ENCODE peak calls at places on chromosomes 5 and 9, in five cellular contexts. S is sigmoid colon, D is K562, T is suprapubic skin, Y is stomach. M is an unnamed sample.

GRCh38 chr5:8997542-8998070 is 548.3 kb downstream of the SEMA5A start:
- DNase-seq in Y (no peak), D (no peak), S (no peak), T (no peak), M (no peak)

GRCh38 chr9:131889437-131890244 is 149.8 kb upstream of the RAPGEF1 start:
- DNase-seq in D (no peak), Y (peak), S (no peak), T (no peak), M (no peak)

GRCh38 chr9:82680179-82680935 is 382.6 kb downstream of the RASEF start:
- DNase-seq in S (no peak), Y (no peak), T (no peak), D (no peak), M (no peak)

GRCh38 chr9:132556701-132557100 is 25.7 kb upstream of the BARHL1 start:
- DNase-seq in T (no peak), S (no peak), Y (no peak), D (no peak), M (no peak)

GRCh38 chr5:34571380-34572041 is 84.6 kb upstream of the RAI14 start:
- DNase-seq in Y (no peak), T (no peak), S (no peak), D (no peak), M (no peak)

GRCh38 chr9:34554211-34555001 is 31.6 kb upstream of the ENHO start:
- DNase-seq in D (no peak), S (peak), T (no peak), Y (no peak), M (no peak)

GRCh38 chr9:114504341-114505186 is 709 bp downstream of the WHRN start:
- DNase-seq in S (peak), Y (peak), D (peak), T (peak), M (no peak)

GRCh38 chr9:98707158-98708102 is 1.3 kb downstream of the GABBR2 start:
- DNase-seq in D (peak), S (no peak), T (no peak), Y (peak), M (peak)

GRCh38 chr5:14250094-14250777 is 107.1 kb downstream of the TRIO start:
- DNase-seq in T (peak), D (peak), Y (no peak), S (peak), M (peak)

GRCh38 chr5:81091199-81091598 is 131.0 kb downstream of the RASGRF2 start:
- DNase-seq in S (no peak), Y (no peak), D (no peak), T (no peak), M (no peak)

GRCh38 chr5:80588858-80589540 is 18.9 kb upstream of the ANKRD34B start:
- DNase-seq in S (no peak), T (no peak), D (no peak), Y (no peak), M (no peak)

GRCh38 chr9:129840024-129840423 is 4.8 kb downstream of the USP20 start:
- DNase-seq in T (no peak), S (no peak), Y (no peak), D (no peak), M (no peak)

GRCh38 chr5:111589320-111589719 is 77.0 kb upstream of the STARD4 start:
- DNase-seq in D (no peak), S (no peak), T (no peak), Y (no peak), M (no peak)

GRCh38 chr5:178115136-178115834 is 2.0 kb downstream of the N4BP3 start:
- DNase-seq in D (no peak), T (no peak), Y (no peak), S (no peak), M (no peak)

GRCh38 chr5:61330341-61330878 is 1.6 kb upstream of the ZSWIM6 start:
- DNase-seq in S (peak), T (peak), D (peak), Y (no peak), M (peak)

GRCh38 chr5:68303754-68304420 is 88.3 kb downstream of the PIK3R1 start:
- DNase-seq in D (peak), T (no peak), S (no peak), Y (peak), M (peak)

GRCh38 chr5:53429706-53430105 is 50.7 kb upstream of the FST start:
- DNase-seq in T (no peak), D (peak), Y (no peak), S (no peak), M (no peak)

GRCh38 chr5:174729075-174729680 is 4.8 kb downstream of the MSX2 start:
- DNase-seq in T (no peak), D (no peak), Y (no peak), S (no peak), M (no peak)

GRCh38 chr9:5718296-5719032 is 89.6 kb downstream of the RIC1 start:
- DNase-seq in S (no peak), D (no peak), T (no peak), Y (no peak), M (no peak)

GRCh38 chr5:756171-756570 is 28.4 kb downstream of the ZDHHC11B start:
- DNase-seq in T (peak), D (no peak), S (peak), Y (peak), M (no peak)

GRCh38 chr5:24783596-24783995 is 138.8 kb upstream of the CDH10 start:
- DNase-seq in T (no peak), D (no peak), S (no peak), Y (no peak), M (no peak)

GRCh38 chr9:95552814-95553546 is 36.2 kb upstream of the PTCH1 start:
- DNase-seq in S (no peak), T (no peak), D (peak), Y (no peak), M (peak)

GRCh38 chr5:109942646-109943045 is 252.9 kb downstream of the MAN2A1 start:
- DNase-seq in Y (no peak), S (no peak), T (no peak), D (no peak), M (no peak)

GRCh38 chr5:178470693-178471025 is 119.5 kb downstream of the COL23A1 start:
- DNase-seq in S (no peak), T (no peak), D (no peak), Y (no peak), M (no peak)

GRCh38 chr9:129237195-129237611 is 59.1 kb upstream of the IER5L start:
- DNase-seq in T (no peak), Y (no peak), S (no peak), D (peak), M (no peak)

GRCh38 chr5:38634961-38635369 is 78.5 kb upstream of the LIFR start:
- DNase-seq in Y (no peak), S (no peak), T (no peak), D (no peak), M (no peak)

GRCh38 chr9:2570615-2571479 is 50.7 kb upstream of the VLDLR start:
- DNase-seq in S (peak), Y (peak), D (peak), T (peak), M (peak)

GRCh38 chr9:107637421-107638420 is 148.2 kb upstream of the KLF4 start:
- DNase-seq in T (peak), S (peak), Y (peak), D (no peak), M (no peak)

GRCh38 chr9:68775003-68775730 is 70.1 kb downstream of the PIP5K1B start:
- DNase-seq in D (peak), T (no peak), S (no peak), Y (no peak), M (peak)

GRCh38 chr5:133421394-133421793 is 190.9 kb downstream of the FSTL4 start:
- DNase-seq in Y (no peak), D (peak), S (no peak), T (no peak), M (peak)

GRCh38 chr5:139183502-139183901 is 14.7 kb downstream of the SIL1 start:
- DNase-seq in D (no peak), T (no peak), Y (no peak), S (no peak), M (no peak)

GRCh38 chr5:44774279-44774880 is 34.4 kb upstream of the MRPS30 start:
- DNase-seq in S (no peak), Y (no peak), D (peak), T (no peak), M (peak)

DNA sequence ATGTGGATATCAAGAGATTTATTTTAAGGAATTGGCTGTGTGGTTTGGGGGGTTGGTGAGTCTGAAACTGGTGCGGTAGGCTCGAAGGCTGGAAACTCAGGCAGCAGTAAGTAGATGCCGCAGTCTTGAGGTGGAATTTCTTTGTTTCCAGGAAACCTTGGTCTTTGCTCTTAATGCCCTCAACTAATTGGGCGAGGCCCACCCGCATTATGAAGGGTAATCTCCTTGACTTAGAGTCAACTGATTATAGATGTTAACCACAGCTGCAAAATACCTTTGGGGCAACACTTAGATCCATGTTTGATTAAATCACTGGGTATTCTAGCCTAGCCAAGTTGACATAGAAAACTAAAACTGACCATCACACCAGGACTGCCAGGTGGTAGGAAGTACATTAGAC is 83.8 kb downstream of the ANKRD33B start:
- DNase-seq in T (no peak), S (no peak), D (no peak), Y (peak), M (no peak)
- TF ChIP-seq POLR2A in T (no peak), S (no peak), D (no peak), Y (no peak), M (no peak)

GRCh38 chr9:120579750-120580590 is at the start of gene CDK5RAP2:
- DNase-seq in S (peak), T (peak), D (peak), Y (peak), M (peak)
- TF ChIP-seq POLR2A in S (peak), T (no peak), D (peak), Y (no peak), M (peak)

GRCh38 chr9:133991964-133992779 is at the start of gene VAV2:
- DNase-seq in D (peak), T (peak), Y (peak), S (peak), M (no peak)
- TF ChIP-seq POLR2A in D (no peak), T (no peak), Y (no peak), S (no peak), M (no peak)

GRCh38 chr5:3957658-3958057 is 362.0 kb downstream of the IRX1 start:
- DNase-seq in T (no peak), S (no peak), Y (no peak), D (no peak), M (no peak)
- TF ChIP-seq POLR2A in T (no peak), S (no peak), Y (no peak), D (no peak), M (no peak)

GRCh38 chr5:142550471-142550870 is 135.4 kb downstream of the FGF1 start:
- DNase-seq in T (no peak), D (no peak), Y (no peak), S (no peak), M (no peak)
- TF ChIP-seq POLR2A in T (no peak), D (no peak), Y (no peak), S (no peak), M (no peak)

DNA sequence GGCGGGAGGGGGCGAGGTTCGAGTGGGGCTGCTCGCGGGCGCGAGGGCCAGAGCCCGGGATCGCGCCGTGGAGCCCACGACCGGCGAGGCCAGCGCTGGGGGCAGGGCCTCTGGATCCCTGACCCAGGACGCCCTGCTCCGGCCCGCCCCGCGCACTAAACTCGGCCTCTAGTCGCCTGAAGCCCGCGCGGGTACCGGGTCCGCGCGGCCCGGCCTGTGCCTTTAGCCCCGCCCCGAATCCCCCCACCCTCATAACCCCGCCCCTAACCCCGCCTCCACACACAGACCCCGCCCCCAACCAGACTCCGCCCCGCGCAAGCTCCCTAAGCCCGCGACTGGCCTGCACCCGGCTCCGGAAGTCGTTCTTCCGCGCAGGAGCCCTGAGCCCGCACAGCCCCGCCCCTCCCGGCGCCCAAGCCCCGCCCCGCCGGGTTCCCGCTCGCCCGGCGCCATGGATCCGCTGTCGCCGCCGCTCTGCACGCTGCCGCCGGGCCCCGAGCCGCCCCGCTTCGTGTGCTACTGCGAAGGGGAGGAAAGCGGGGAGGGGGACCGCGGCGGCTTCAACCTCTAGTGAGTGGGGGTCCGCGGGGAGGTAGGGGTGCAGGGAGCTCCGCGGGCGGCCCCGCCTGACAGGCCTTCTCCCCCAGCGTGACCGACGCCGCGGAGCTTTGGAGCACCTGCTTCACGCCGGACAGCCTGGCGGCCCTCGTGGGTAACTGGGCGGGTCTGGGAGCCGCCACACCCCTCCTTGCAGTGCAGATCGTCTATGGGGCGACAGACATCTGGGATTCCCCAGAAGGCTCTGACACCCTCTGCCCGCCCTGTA is at the start of gene PAXX:
- DNase-seq in T (peak), S (peak), Y (peak), D (peak), M (peak)
- TF ChIP-seq POLR2A in T (no peak), S (no peak), Y (no peak), D (peak), M (peak)